ENCODE peak calls at places on chromosomes 1 and 21, in eight cellular contexts. B, C, F, R, J, Y, S and T are unnamed samples. For H3K4me1, the result is how much of the 10 kb centered on the place peaks cover.

GRCh38 chr21:41207401-41208388 is 39.7 kb downstream of the BACE2 start:
- DNase-seq in B (peak), S (no peak), C (no peak), R (no peak), Y (no peak), F (peak), J (peak), T (no peak)

GRCh38 chr1:183444243-183444642 is 26.1 kb upstream of the NMNAT2 start:
- DNase-seq in C (no peak), S (no peak), B (peak), R (no peak), F (no peak), Y (no peak), J (no peak), T (no peak)

GRCh38 chr1:174018565-174018964 is 3.6 kb downstream of the RC3H1 start:
- DNase-seq in B (no peak), R (no peak), J (no peak), S (no peak), F (no peak), C (no peak), Y (no peak), T (no peak)

GRCh38 chr1:5503556-5504363 is 488.5 kb downstream of the NPHP4 start:
- DNase-seq in Y (no peak), R (no peak), C (peak), B (no peak), F (peak), S (no peak), J (no peak), T (no peak)

GRCh38 chr1:17629460-17629859 is 90.0 kb downstream of the ARHGEF10L start:
- DNase-seq in C (no peak), F (peak), S (no peak), R (peak), Y (no peak), B (no peak), J (no peak), T (no peak)

GRCh38 chr1:17878837-17879236 is 123.7 kb downstream of the ACTL8 start:
- DNase-seq in J (no peak), Y (no peak), F (no peak), B (peak), R (peak), S (no peak), C (peak), T (no peak)

GRCh38 chr1:3534803-3535637 is 76.3 kb downstream of the MEGF6 start:
- DNase-seq in Y (no peak), C (no peak), B (no peak), F (no peak), S (no peak), R (no peak), J (no peak), T (no peak)

GRCh38 chr1:198651685-198652400 is 13.0 kb downstream of the PTPRC start:
- DNase-seq in R (no peak), S (no peak), Y (peak), F (no peak), B (no peak), C (no peak), J (no peak), T (peak)

GRCh38 chr1:81349194-81349965 is 451.4 kb upstream of the ADGRL2 start:
- DNase-seq in R (peak), B (no peak), C (no peak), J (no peak), F (no peak), Y (no peak), S (no peak), T (no peak)

GRCh38 chr1:204439976-204440375 is 28.4 kb upstream of the PPP1R15B start:
- DNase-seq in B (no peak), R (no peak), C (no peak), Y (no peak), S (no peak), F (no peak), J (no peak), T (no peak)

GRCh38 chr21:24367936-24368335 is 1239.3 kb downstream of the MRPL39 start:
- DNase-seq in J (no peak), S (no peak), R (no peak), F (no peak), C (no peak), B (no peak), Y (no peak), T (no peak)

GRCh38 chr1:210935905-210936304 is 198.0 kb downstream of the KCNH1 start:
- DNase-seq in B (no peak), F (no peak), R (no peak), S (no peak), C (no peak), Y (no peak), J (no peak), T (no peak)

GRCh38 chr1:247843411-247843810 is 1.7 kb upstream of the OR11L1 start:
- DNase-seq in B (no peak), S (no peak), C (no peak), J (no peak), Y (no peak), R (no peak), F (no peak), T (no peak)

GRCh38 chr1:188669715-188670114 is 1807.9 kb downstream of the BRINP3 start:
- DNase-seq in R (no peak), C (no peak), B (no peak), F (no peak), J (no peak), S (no peak), Y (no peak), T (no peak)

GRCh38 chr1:201254625-201255469 is 28.5 kb upstream of the PKP1 start:
- DNase-seq in S (no peak), F (peak), J (peak), B (peak), R (peak), Y (peak), C (peak), T (peak)

GRCh38 chr1:67724928-67725560 is 40.0 kb downstream of the GADD45A start:
- DNase-seq in S (no peak), Y (no peak), R (no peak), J (peak), F (no peak), B (peak), C (no peak), T (no peak)

GRCh38 chr1:169325117-169325516 is 42.5 kb downstream of the NME7 start:
- DNase-seq in J (no peak), S (no peak), R (peak), Y (no peak), B (no peak), C (no peak), F (no peak), T (no peak)

GRCh38 chr1:65075123-65075976 is 72.7 kb upstream of the AK4 start:
- DNase-seq in C (no peak), Y (peak), F (no peak), R (peak), J (peak), S (no peak), B (peak), T (peak)

GRCh38 chr21:31480228-31480627 is 136.2 kb upstream of the TIAM1 start:
- DNase-seq in R (no peak), J (no peak), S (no peak), C (no peak), Y (no peak), B (no peak), F (no peak), T (no peak)

GRCh38 chr1:44390277-44390676 is 14.8 kb upstream of the RNF220 start:
- DNase-seq in C (no peak), B (peak), Y (no peak), R (no peak), F (no peak), S (no peak), J (no peak), T (no peak)

GRCh38 chr1:94971491-94971924 is 44.6 kb upstream of the CNN3 start:
- DNase-seq in C (no peak), Y (no peak), R (no peak), F (no peak), J (no peak), S (no peak), B (peak), T (no peak)

DNA sequence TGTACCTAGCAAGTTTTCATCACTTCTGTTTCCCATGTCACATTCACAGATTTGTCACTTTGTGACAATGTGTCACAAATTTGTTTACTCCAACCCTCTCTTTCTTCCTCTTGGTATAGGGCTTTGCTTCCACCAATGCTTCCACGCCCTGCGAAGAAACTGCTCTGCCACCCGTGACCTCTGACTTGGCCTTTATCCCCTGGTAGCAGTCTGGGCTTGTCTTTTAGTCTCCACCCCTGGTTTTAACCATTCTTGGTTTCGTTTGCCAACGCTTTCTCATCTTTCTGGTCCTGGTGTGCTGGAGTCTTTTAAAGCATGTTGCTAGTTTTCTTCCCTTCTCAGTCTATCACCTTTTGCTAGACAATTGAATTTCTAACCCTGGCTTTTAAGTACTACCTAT is 8.1 kb downstream of the TACSTD2 start:
- DNase-seq in R (no peak), C (no peak), Y (no peak), J (no peak), B (no peak), S (no peak), F (no peak), T (no peak)
- H3K4me3 ChIP-seq in R (no peak), C (no peak), Y (no peak), J (no peak), B (no peak), S (no peak), F (no peak), T (no peak)

GRCh38 chr1:38973659-38974437 is 17.2 kb upstream of the AKIRIN1 start:
- DNase-seq in Y (no peak), J (no peak), B (no peak), R (no peak), F (no peak), S (no peak), C (no peak), T (no peak)
- H3K4me1 ChIP-seq in Y (under half), J (under half), B (under half), R (under half), F (under half), S (under half), C (under half), T (under half)

DNA sequence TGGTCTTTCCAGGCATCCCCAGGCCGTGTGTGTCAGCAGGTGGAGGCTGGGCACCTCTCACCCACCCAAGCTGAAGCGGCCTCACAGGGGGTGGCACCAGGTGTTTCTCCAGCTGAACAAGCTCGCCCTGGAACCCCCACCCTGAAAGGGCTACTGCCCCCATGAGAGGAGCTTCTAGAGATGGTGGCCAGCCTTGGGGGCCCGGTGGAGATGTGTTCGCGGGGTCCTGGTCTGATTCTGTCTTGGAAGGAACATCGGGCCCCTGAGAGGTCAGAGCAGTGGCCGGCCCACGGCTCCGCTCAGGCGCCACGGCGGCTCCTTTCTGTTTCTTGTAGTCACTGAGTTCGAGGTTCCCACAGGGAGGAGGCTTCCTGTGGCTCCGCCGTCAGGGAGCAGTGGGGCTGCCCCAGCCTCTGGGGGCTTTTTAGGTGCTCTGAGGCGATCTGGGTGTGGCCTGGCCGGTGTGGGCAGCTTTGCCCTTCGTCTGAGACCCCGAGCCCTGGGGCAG is 46.9 kb downstream of the SKI start:
- DNase-seq in S (no peak), C (no peak), R (no peak), B (no peak), J (no peak), F (no peak), Y (no peak), T (no peak)
- H3K27ac ChIP-seq in S (peak), C (peak), R (no peak), B (peak), J (peak), F (peak), Y (no peak), T (no peak)

GRCh38 chr1:30745834-30746208 is 11.8 kb downstream of the LAPTM5 start:
- DNase-seq in C (no peak), S (no peak), B (no peak), F (no peak), Y (no peak), R (no peak), J (no peak), T (no peak)

GRCh38 chr1:30748098-30748698 is 9.4 kb downstream of the LAPTM5 start:
- DNase-seq in J (no peak), B (no peak), C (no peak), S (no peak), R (no peak), Y (no peak), F (no peak), T (no peak)

GRCh38 chr1:30747028-30748008 is 10.3 kb downstream of the LAPTM5 start:
- DNase-seq in J (no peak), F (no peak), C (no peak), R (no peak), Y (no peak), B (no peak), S (no peak), T (no peak)

GRCh38 chr1:30745156-30745833 is 12.3 kb downstream of the LAPTM5 start:
- DNase-seq in C (no peak), J (no peak), R (no peak), S (no peak), Y (no peak), B (no peak), F (no peak), T (peak)

DNA sequence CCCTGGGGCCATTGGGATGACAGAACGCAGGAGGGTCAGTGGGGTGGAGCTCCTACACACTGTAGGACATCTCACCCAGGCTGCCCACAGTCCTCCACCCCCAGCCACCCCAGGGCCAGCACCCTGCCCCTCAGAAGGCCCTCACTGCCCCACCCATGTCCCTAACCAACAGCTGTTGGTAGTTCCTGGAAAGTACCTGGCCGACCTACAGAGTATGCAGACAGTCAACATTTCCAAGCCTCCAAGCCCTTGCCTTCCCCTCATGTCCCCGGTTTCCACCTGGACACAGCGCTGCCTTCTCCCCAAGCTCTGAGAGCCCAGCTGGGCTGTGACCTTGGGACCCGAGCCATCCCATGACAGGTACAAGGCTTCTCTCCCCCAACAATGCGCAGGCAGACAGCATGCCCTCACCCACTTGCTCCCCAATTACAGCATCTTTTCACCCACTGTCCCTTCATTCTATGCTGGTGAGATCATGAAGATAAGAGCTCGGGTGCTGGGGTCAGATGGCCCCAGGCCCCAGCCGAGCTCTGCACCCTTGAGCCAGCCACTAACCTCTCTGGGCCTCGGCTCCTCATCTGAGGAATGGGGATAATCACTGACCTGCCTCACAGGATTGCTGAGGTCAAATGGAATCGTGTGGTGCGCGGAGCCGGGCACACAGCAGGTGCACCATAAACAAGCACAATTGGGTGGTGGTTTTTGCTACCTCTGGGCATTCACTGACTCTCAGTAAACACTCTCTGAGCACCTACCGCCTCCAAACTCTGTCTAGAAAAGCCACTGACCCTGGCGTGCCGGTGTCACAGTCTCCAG is 11.2 kb downstream of the LAPTM5 start:
- DNase-seq in Y (no peak), C (no peak), F (no peak), J (no peak), R (no peak), S (no peak), B (no peak), T (no peak)
- H3K4me3 ChIP-seq in Y (no peak), C (no peak), F (no peak), J (no peak), R (no peak), S (no peak), B (no peak), T (peak)

DNA sequence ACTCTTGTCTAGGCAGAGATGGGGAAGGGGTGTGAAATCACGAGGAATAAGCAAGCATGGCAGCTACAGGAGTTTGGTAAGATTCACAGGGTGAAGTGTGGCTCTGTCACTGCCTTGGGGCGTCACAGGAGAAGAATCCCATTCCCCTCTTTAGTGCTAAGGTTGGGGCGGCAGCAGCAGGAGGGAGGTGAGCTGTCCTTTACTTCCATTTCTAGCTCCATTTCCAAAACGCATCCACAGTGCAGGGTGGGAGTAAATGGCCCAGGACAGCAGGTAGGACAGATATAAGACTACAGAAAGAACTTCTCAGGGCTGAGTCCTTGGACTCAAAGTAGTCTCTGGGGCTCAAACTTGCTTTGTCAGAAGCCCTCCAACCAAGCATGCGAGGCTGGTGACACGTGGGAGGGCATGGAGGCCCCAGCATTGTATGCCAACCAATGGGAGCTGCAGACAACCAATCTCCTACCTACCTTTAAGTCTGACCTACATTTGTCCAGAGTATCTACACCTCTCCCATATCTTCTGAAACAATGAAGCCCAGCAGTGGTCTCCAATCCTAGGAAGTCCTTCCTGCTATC is 8.5 kb downstream of the MEF2D start:
- DNase-seq in S (no peak), Y (peak), C (no peak), J (no peak), F (no peak), B (no peak), R (no peak), T (no peak)
- H3K4me1 ChIP-seq in S (half or more), Y (half or more), C (half or more), J (under half), F (under half), B (half or more), R (under half), T (half or more)

GRCh38 chr1:212302745-212303383 is 17.7 kb downstream of the PPP2R5A start:
- DNase-seq in B (peak), R (no peak), J (no peak), S (no peak), F (no peak), Y (no peak), C (no peak), T (no peak)

GRCh38 chr1:212295579-212295978 is 10.4 kb downstream of the PPP2R5A start:
- DNase-seq in J (no peak), Y (no peak), R (no peak), F (no peak), B (no peak), C (no peak), S (no peak), T (no peak)

GRCh38 chr1:212297338-212297737 is 12.1 kb downstream of the PPP2R5A start:
- DNase-seq in R (no peak), S (no peak), F (no peak), C (no peak), B (no peak), J (no peak), Y (no peak), T (no peak)

GRCh38 chr1:212305342-212305741 is 20.1 kb downstream of the PPP2R5A start:
- DNase-seq in Y (no peak), F (no peak), J (no peak), B (no peak), S (no peak), C (no peak), R (no peak), T (no peak)

DNA sequence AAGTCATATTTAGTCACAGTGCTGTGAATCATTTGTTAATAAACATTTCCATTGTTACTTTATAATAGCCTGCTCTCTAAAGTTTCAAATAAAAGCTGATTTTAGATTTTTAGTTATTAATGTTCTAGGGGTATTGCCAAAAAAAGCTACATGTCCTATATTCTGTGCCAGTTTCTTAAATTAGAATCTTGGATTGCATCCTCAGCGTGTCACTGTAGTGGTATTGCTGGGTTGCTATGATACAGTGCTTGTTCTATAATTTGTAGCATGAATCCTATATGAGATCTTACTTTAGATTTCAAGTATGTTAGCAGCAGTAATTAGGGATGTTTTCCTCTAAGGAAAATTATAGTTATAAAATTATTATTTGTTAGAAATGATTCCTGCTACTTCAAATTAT is 16.4 kb downstream of the PPP2R5A start:
- DNase-seq in Y (no peak), J (no peak), S (no peak), F (no peak), C (no peak), B (peak), R (no peak), T (no peak)
- H3K27ac ChIP-seq in Y (no peak), J (no peak), S (peak), F (no peak), C (no peak), B (no peak), R (no peak), T (no peak)

GRCh38 chr1:180925471-180926051 is 12.9 kb downstream of the KIAA1614 start:
- DNase-seq in B (no peak), C (no peak), S (no peak), J (no peak), Y (no peak), F (no peak), R (no peak), T (no peak)

GRCh38 chr1:180924939-180925338 is 12.2 kb downstream of the KIAA1614 start:
- DNase-seq in F (no peak), R (no peak), B (no peak), J (no peak), C (no peak), S (no peak), Y (no peak), T (no peak)

GRCh38 chr1:180927841-180928240 is 15.1 kb downstream of the KIAA1614 start:
- DNase-seq in C (no peak), F (no peak), J (no peak), S (no peak), Y (no peak), R (no peak), B (peak), T (no peak)

GRCh38 chr1:180927348-180927747 is 14.7 kb downstream of the KIAA1614 start:
- DNase-seq in B (no peak), C (no peak), R (no peak), J (no peak), Y (no peak), F (no peak), S (no peak), T (no peak)

GRCh38 chr1:180926164-180926981 is 13.7 kb downstream of the KIAA1614 start:
- DNase-seq in Y (peak), F (no peak), S (no peak), C (no peak), J (no peak), B (peak), R (no peak), T (no peak)
- H3K4me3 ChIP-seq in Y (no peak), F (no peak), S (peak), C (no peak), J (peak), B (no peak), R (no peak), T (no peak)